ENCODE peak calls at places on chromosomes 1 and 21, in nine cellular contexts. Q is ACHN; Y is RCC 7860; P is DMS79; R is astrocyte of the spinal cord; I is central memory CD4-positive, alpha-beta T cell; U is HT1080; X is H9; D is T-helper 9 cell. W is an unnamed sample.

GRCh38 chr1:234123867-234124266 is 219.4 kb downstream of the SLC35F3 start:
- DNase-seq in Q (peak; percentile 89), Y (peak; percentile 46), P (no peak), R (no peak), I (no peak), U (no peak), X (no peak), D (no peak), W (no peak)

GRCh38 chr1:7384121-7384520 is 387.0 kb upstream of the VAMP3 start:
- DNase-seq in Q (no peak), Y (no peak), P (peak; percentile 41), R (no peak), I (no peak), U (no peak), X (peak; percentile 10), D (no peak), W (no peak)

GRCh38 chr1:6547301-6547700 is 7.0 kb downstream of the NOL9 start:
- DNase-seq in Q (no peak), Y (no peak), P (no peak), R (peak; percentile 42), I (no peak), U (peak; percentile 55), X (no peak), D (no peak), W (peak; percentile 26)

GRCh38 chr1:9890224-9890731 is 19.8 kb downstream of the CTNNBIP1 start:
- DNase-seq in Q (peak; percentile 68), Y (peak; percentile 91), P (peak; percentile 46), R (peak; percentile 94), I (no peak), U (peak; percentile 95), X (no peak), D (no peak), W (peak; percentile 29)

GRCh38 chr1:12098786-12099185 is 35.7 kb downstream of the TNFRSF8 start:
- DNase-seq in Q (no peak), Y (no peak), P (no peak), R (no peak), I (no peak), U (no peak), X (no peak), D (no peak), W (no peak)

GRCh38 chr1:204520834-204521709 is 4.9 kb downstream of the MDM4 start:
- DNase-seq in Q (peak; percentile 62), Y (peak; percentile 55), P (peak; percentile 92), R (peak; percentile 74), I (peak; percentile 87), U (peak; percentile 93), X (no peak), D (peak; percentile 44), W (peak; percentile 48)

GRCh38 chr1:89211035-89211634 is 12.4 kb upstream of the GBP4 start:
- DNase-seq in Q (no peak), Y (no peak), P (no peak), R (no peak), I (no peak), U (no peak), X (no peak), D (no peak), W (no peak)

GRCh38 chr21:43767980-43768867 is 7.9 kb downstream of the CSTB start:
- DNase-seq in Q (peak; percentile 71), Y (peak; percentile 87), P (no peak), R (peak; percentile 79), I (no peak), U (peak; percentile 72), X (peak; percentile 53), D (no peak), W (peak; percentile 49)

GRCh38 chr1:113652773-113653172 is 106.5 kb downstream of the PHTF1 start:
- DNase-seq in Q (no peak), Y (no peak), P (no peak), R (no peak), I (no peak), U (peak; percentile 44), X (no peak), D (no peak), W (no peak)

GRCh38 chr1:19661721-19662228 is 2.9 kb upstream of the HTR6 start:
- DNase-seq in Q (peak; percentile 39), Y (no peak), P (no peak), R (peak; percentile 66), I (peak; percentile 46), U (peak; percentile 36), X (no peak), D (peak; percentile 49), W (peak; percentile 44)

GRCh38 chr1:100785399-100786082 is 66.0 kb downstream of the VCAM1 start:
- DNase-seq in Q (peak; percentile 80), Y (peak; percentile 88), P (no peak), R (peak; percentile 89), I (no peak), U (peak; percentile 82), X (no peak), D (no peak), W (no peak)

GRCh38 chr1:24085546-24085945 is 26.4 kb downstream of the MYOM3 start:
- DNase-seq in Q (no peak), Y (no peak), P (no peak), R (peak; percentile 36), I (no peak), U (peak; percentile 30), X (no peak), D (no peak), W (no peak)

GRCh38 chr1:79797487-79797886 is 791.0 kb upstream of the ADGRL4 start:
- DNase-seq in Q (no peak), Y (no peak), P (no peak), R (no peak), I (no peak), U (no peak), X (no peak), D (no peak), W (no peak)

GRCh38 chr1:18279713-18280074 is 172.1 kb downstream of the IGSF21 start:
- DNase-seq in Q (no peak), Y (no peak), P (no peak), R (no peak), I (no peak), U (no peak), X (no peak), D (no peak), W (no peak)

GRCh38 chr1:17412093-17412870 is 27.2 kb downstream of the RCC2 start:
- DNase-seq in Q (no peak), Y (no peak), P (no peak), R (no peak), I (no peak), U (no peak), X (no peak), D (no peak), W (no peak)

GRCh38 chr1:27672750-27673112 is 739 bp upstream of the IFI6 start:
- DNase-seq in Q (peak; percentile 63), Y (no peak), P (no peak), R (peak; percentile 32), I (no peak), U (peak; percentile 33), X (no peak), D (no peak), W (no peak)

GRCh38 chr21:41112740-41113692 is 54.9 kb upstream of the BACE2 start:
- DNase-seq in Q (peak; percentile 41), Y (peak; percentile 84), P (peak; percentile 97), R (peak; percentile 88), I (peak; percentile 7), U (peak; percentile 95), X (peak; percentile 43), D (no peak), W (peak; percentile 96)